ENCODE peak calls at places on chromosome 3, in ten cellular contexts. U, V, Y, J, A, N, X, H, S and B are unnamed samples.

GRCh38 chr3:15287565-15288330 is 44.6 kb downstream of the SH3BP5 start:
- DNase-seq in N (no peak), V (peak), S (no peak), H (peak), A (no peak), X (no peak), Y (no peak), J (no peak), U (no peak), B (no peak)

GRCh38 chr3:127087441-127087840 is 104.5 kb downstream of the PLXNA1 start:
- DNase-seq in N (no peak), Y (no peak), U (no peak), X (no peak), A (no peak), H (no peak), V (no peak), J (no peak), S (no peak), B (no peak)

GRCh38 chr3:123096701-123097100 is 29.9 kb downstream of the PDIA5 start:
- DNase-seq in N (no peak), J (no peak), X (no peak), A (no peak), U (no peak), Y (no peak), H (peak), V (peak), S (no peak), B (no peak)

GRCh38 chr3:36210840-36211655 is 169.3 kb upstream of the STAC start:
- DNase-seq in V (no peak), J (no peak), S (no peak), U (no peak), Y (no peak), N (no peak), A (no peak), X (no peak), H (peak), B (no peak)

GRCh38 chr3:176867681-176868663 is 329.3 kb downstream of the TBL1XR1 start:
- DNase-seq in V (no peak), S (no peak), A (no peak), J (no peak), H (no peak), X (no peak), N (peak), Y (no peak), U (peak), B (peak)

GRCh38 chr3:55620361-55621025 is 133.4 kb upstream of the WNT5A start:
- DNase-seq in A (no peak), H (peak), S (peak), X (no peak), J (no peak), Y (no peak), N (peak), U (no peak), V (no peak), B (no peak)

GRCh38 chr3:194404365-194405140 is 5.5 kb upstream of the GP5 start:
- DNase-seq in J (no peak), A (peak), S (no peak), Y (no peak), V (no peak), H (peak), X (no peak), N (peak), U (peak), B (peak)

GRCh38 chr3:52824037-52824436 is 6.4 kb downstream of the ITIH4 start:
- DNase-seq in N (no peak), X (no peak), J (no peak), S (no peak), Y (no peak), A (no peak), H (no peak), V (no peak), U (no peak), B (no peak)

GRCh38 chr3:104040896-104041295 is 1325.8 kb upstream of the ALCAM start:
- DNase-seq in V (no peak), Y (no peak), X (no peak), U (no peak), H (peak), S (peak), N (no peak), J (no peak), A (no peak), B (no peak)

GRCh38 chr3:185995352-185995751 is 57.5 kb upstream of the TRA2B start:
- DNase-seq in N (no peak), X (no peak), A (no peak), V (no peak), H (peak), S (no peak), J (no peak), Y (no peak), U (no peak), B (no peak)